ENCODE peak calls at places on chromosome 10, in seven cellular contexts. One of them, this sample, is unnamed.
A peak's percentile ranks its signal among the peaks of the same experiment; 100 is the strongest.

GRCh38 chr10:78588194-78588811 is 480.5 kb upstream of the ZMIZ1 start:
- DNase-seq in A172: no peak
- DNase-seq in Karpas-422: no peak
- DNase-seq in dorsolateral prefrontal cortex: no peak
- DNase-seq in lung: peak; percentile 47
- DNase-seq in activated naive CD4-positive, alpha-beta T cell treated with Interleukin-2 at 50 U/mL for 16 hours: no peak
- DNase-seq in nephron progenitor cell: no peak
- DNase-seq in this sample: peak; percentile 43

GRCh38 chr10:107163086-107163880 is 1.2 kb downstream of the SORCS1 start:
- DNase-seq in lung: no peak
- DNase-seq in activated naive CD4-positive, alpha-beta T cell treated with Interleukin-2 at 50 U/mL for 16 hours: no peak
- DNase-seq in A172: no peak
- DNase-seq in dorsolateral prefrontal cortex: no peak
- DNase-seq in nephron progenitor cell: no peak
- DNase-seq in Karpas-422: no peak
- DNase-seq in this sample: no peak

GRCh38 chr10:6061056-6061455 is 1.1 kb downstream of the IL2RA start:
- DNase-seq in Karpas-422: no peak
- DNase-seq in activated naive CD4-positive, alpha-beta T cell treated with Interleukin-2 at 50 U/mL for 16 hours: peak; percentile 39
- DNase-seq in nephron progenitor cell: no peak
- DNase-seq in lung: no peak
- DNase-seq in A172: no peak
- DNase-seq in dorsolateral prefrontal cortex: no peak
- DNase-seq in this sample: no peak

GRCh38 chr10:790821-791551 is 101.5 kb upstream of the DIP2C start:
- DNase-seq in Karpas-422: no peak
- DNase-seq in dorsolateral prefrontal cortex: no peak
- DNase-seq in activated naive CD4-positive, alpha-beta T cell treated with Interleukin-2 at 50 U/mL for 16 hours: no peak
- DNase-seq in lung: no peak
- DNase-seq in A172: no peak
- DNase-seq in nephron progenitor cell: no peak
- DNase-seq in this sample: peak; percentile 43

GRCh38 chr10:21497177-21497807 is 28.2 kb downstream of the SKIDA1 start:
- DNase-seq in A172: peak; percentile 86
- DNase-seq in dorsolateral prefrontal cortex: peak; percentile 84
- DNase-seq in lung: peak; percentile 93
- DNase-seq in nephron progenitor cell: peak; percentile 77
- DNase-seq in Karpas-422: no peak
- DNase-seq in activated naive CD4-positive, alpha-beta T cell treated with Interleukin-2 at 50 U/mL for 16 hours: peak; percentile 24
- DNase-seq in this sample: peak; percentile 79

GRCh38 chr10:81218307-81218706 is 656.7 kb upstream of the NRG3 start:
- DNase-seq in lung: no peak
- DNase-seq in nephron progenitor cell: no peak
- DNase-seq in dorsolateral prefrontal cortex: no peak
- DNase-seq in A172: no peak
- DNase-seq in Karpas-422: no peak
- DNase-seq in activated naive CD4-positive, alpha-beta T cell treated with Interleukin-2 at 50 U/mL for 16 hours: no peak
- DNase-seq in this sample: no peak

GRCh38 chr10:72274730-72275350 is 1.1 kb downstream of the DDIT4 start:
- DNase-seq in nephron progenitor cell: peak; percentile 47
- DNase-seq in lung: peak; percentile 66
- DNase-seq in A172: no peak
- DNase-seq in activated naive CD4-positive, alpha-beta T cell treated with Interleukin-2 at 50 U/mL for 16 hours: peak; percentile 79
- DNase-seq in Karpas-422: peak; percentile 86
- DNase-seq in dorsolateral prefrontal cortex: peak; percentile 76
- DNase-seq in this sample: peak; percentile 80

GRCh38 chr10:6838118-6838517 is 258.0 kb upstream of the PRKCQ start:
- DNase-seq in nephron progenitor cell: no peak
- DNase-seq in lung: no peak
- DNase-seq in dorsolateral prefrontal cortex: no peak
- DNase-seq in activated naive CD4-positive, alpha-beta T cell treated with Interleukin-2 at 50 U/mL for 16 hours: no peak
- DNase-seq in Karpas-422: peak; percentile 53
- DNase-seq in A172: peak; percentile 6
- DNase-seq in this sample: no peak

GRCh38 chr10:68813554-68813953 is 13.8 kb upstream of the STOX1 start:
- DNase-seq in A172: no peak
- DNase-seq in lung: no peak
- DNase-seq in dorsolateral prefrontal cortex: no peak
- DNase-seq in activated naive CD4-positive, alpha-beta T cell treated with Interleukin-2 at 50 U/mL for 16 hours: no peak
- DNase-seq in Karpas-422: no peak
- DNase-seq in nephron progenitor cell: no peak
- DNase-seq in this sample: no peak

GRCh38 chr10:1255166-1255565 is 199.0 kb downstream of the WDR37 start:
- DNase-seq in activated naive CD4-positive, alpha-beta T cell treated with Interleukin-2 at 50 U/mL for 16 hours: no peak
- DNase-seq in Karpas-422: no peak
- DNase-seq in nephron progenitor cell: no peak
- DNase-seq in dorsolateral prefrontal cortex: peak; percentile 46
- DNase-seq in lung: no peak
- DNase-seq in A172: peak; percentile 14
- DNase-seq in this sample: no peak

GRCh38 chr10:49009231-49009979 is 69.8 kb upstream of the LRRC18 start:
- DNase-seq in nephron progenitor cell: no peak
- DNase-seq in dorsolateral prefrontal cortex: no peak
- DNase-seq in A172: no peak
- DNase-seq in Karpas-422: no peak
- DNase-seq in activated naive CD4-positive, alpha-beta T cell treated with Interleukin-2 at 50 U/mL for 16 hours: no peak
- DNase-seq in lung: no peak
- DNase-seq in this sample: peak; percentile 23

GRCh38 chr10:74957199-74958084 is 131.0 kb downstream of the KAT6B start:
- DNase-seq in dorsolateral prefrontal cortex: no peak
- DNase-seq in lung: no peak
- DNase-seq in Karpas-422: no peak
- DNase-seq in A172: no peak
- DNase-seq in nephron progenitor cell: no peak
- DNase-seq in activated naive CD4-positive, alpha-beta T cell treated with Interleukin-2 at 50 U/mL for 16 hours: no peak
- DNase-seq in this sample: no peak

GRCh38 chr10:42916974-42917373 is 134.4 kb downstream of the BMS1 start:
- DNase-seq in Karpas-422: no peak
- DNase-seq in activated naive CD4-positive, alpha-beta T cell treated with Interleukin-2 at 50 U/mL for 16 hours: no peak
- DNase-seq in lung: no peak
- DNase-seq in A172: no peak
- DNase-seq in dorsolateral prefrontal cortex: no peak
- DNase-seq in nephron progenitor cell: no peak
- DNase-seq in this sample: no peak

GRCh38 chr10:13960603-13961002 is 370.1 kb downstream of the FRMD4A start:
- DNase-seq in lung: no peak
- DNase-seq in dorsolateral prefrontal cortex: no peak
- DNase-seq in A172: peak; percentile 32
- DNase-seq in Karpas-422: no peak
- DNase-seq in activated naive CD4-positive, alpha-beta T cell treated with Interleukin-2 at 50 U/mL for 16 hours: no peak
- DNase-seq in nephron progenitor cell: no peak
- DNase-seq in this sample: no peak

GRCh38 chr10:133336131-133337078 is at the start of gene CALY:
- DNase-seq in activated naive CD4-positive, alpha-beta T cell treated with Interleukin-2 at 50 U/mL for 16 hours: peak; percentile 78
- DNase-seq in lung: no peak
- DNase-seq in Karpas-422: no peak
- DNase-seq in nephron progenitor cell: peak; percentile 83
- DNase-seq in A172: no peak
- DNase-seq in dorsolateral prefrontal cortex: peak; percentile 91
- DNase-seq in this sample: peak; percentile 72

GRCh38 chr10:123451607-123452245 is 214.4 kb upstream of the GPR26 start:
- DNase-seq in nephron progenitor cell: no peak
- DNase-seq in activated naive CD4-positive, alpha-beta T cell treated with Interleukin-2 at 50 U/mL for 16 hours: no peak
- DNase-seq in lung: no peak
- DNase-seq in Karpas-422: no peak
- DNase-seq in A172: no peak
- DNase-seq in dorsolateral prefrontal cortex: no peak
- DNase-seq in this sample: no peak

GRCh38 chr10:17113346-17113745 is 16.3 kb downstream of the CUBN start:
- DNase-seq in Karpas-422: no peak
- DNase-seq in A172: no peak
- DNase-seq in dorsolateral prefrontal cortex: no peak
- DNase-seq in nephron progenitor cell: no peak
- DNase-seq in activated naive CD4-positive, alpha-beta T cell treated with Interleukin-2 at 50 U/mL for 16 hours: no peak
- DNase-seq in lung: no peak
- DNase-seq in this sample: no peak

GRCh38 chr10:52212062-52212461 is 102.0 kb upstream of the DKK1 start:
- DNase-seq in dorsolateral prefrontal cortex: no peak
- DNase-seq in Karpas-422: no peak
- DNase-seq in nephron progenitor cell: no peak
- DNase-seq in A172: no peak
- DNase-seq in lung: no peak
- DNase-seq in activated naive CD4-positive, alpha-beta T cell treated with Interleukin-2 at 50 U/mL for 16 hours: no peak
- DNase-seq in this sample: no peak

GRCh38 chr10:21194510-21194993 is 297.4 kb upstream of the NEBL start:
- DNase-seq in lung: no peak
- DNase-seq in activated naive CD4-positive, alpha-beta T cell treated with Interleukin-2 at 50 U/mL for 16 hours: no peak
- DNase-seq in A172: peak; percentile 65
- DNase-seq in dorsolateral prefrontal cortex: no peak
- DNase-seq in nephron progenitor cell: no peak
- DNase-seq in Karpas-422: no peak
- DNase-seq in this sample: no peak

GRCh38 chr10:76303682-76304316 is 872.4 kb downstream of the LRMDA start:
- DNase-seq in dorsolateral prefrontal cortex: peak; percentile 49
- DNase-seq in Karpas-422: peak; percentile 83
- DNase-seq in lung: peak; percentile 73
- DNase-seq in A172: peak; percentile 77
- DNase-seq in activated naive CD4-positive, alpha-beta T cell treated with Interleukin-2 at 50 U/mL for 16 hours: no peak
- DNase-seq in nephron progenitor cell: peak; percentile 70
- DNase-seq in this sample: peak; percentile 77

GRCh38 chr10:72695496-72695895 is 3.6 kb downstream of the MCU start:
- DNase-seq in A172: no peak
- DNase-seq in activated naive CD4-positive, alpha-beta T cell treated with Interleukin-2 at 50 U/mL for 16 hours: no peak
- DNase-seq in dorsolateral prefrontal cortex: no peak
- DNase-seq in lung: no peak
- DNase-seq in Karpas-422: no peak
- DNase-seq in nephron progenitor cell: no peak
- DNase-seq in this sample: no peak

GRCh38 chr10:99403674-99404073 is 26.8 kb downstream of the GOT1 start:
- DNase-seq in dorsolateral prefrontal cortex: peak; percentile 10
- DNase-seq in nephron progenitor cell: no peak
- DNase-seq in A172: no peak
- DNase-seq in Karpas-422: no peak
- DNase-seq in activated naive CD4-positive, alpha-beta T cell treated with Interleukin-2 at 50 U/mL for 16 hours: no peak
- DNase-seq in lung: no peak
- DNase-seq in this sample: no peak

GRCh38 chr10:11682896-11683295 is 59.3 kb upstream of the ECHDC3 start:
- DNase-seq in A172: no peak
- DNase-seq in activated naive CD4-positive, alpha-beta T cell treated with Interleukin-2 at 50 U/mL for 16 hours: no peak
- DNase-seq in nephron progenitor cell: no peak
- DNase-seq in dorsolateral prefrontal cortex: no peak
- DNase-seq in Karpas-422: peak; percentile 76
- DNase-seq in lung: no peak
- DNase-seq in this sample: no peak

GRCh38 chr10:48905311-48905710 is 34.3 kb downstream of the LRRC18 start:
- DNase-seq in dorsolateral prefrontal cortex: no peak
- DNase-seq in Karpas-422: no peak
- DNase-seq in A172: no peak
- DNase-seq in lung: no peak
- DNase-seq in activated naive CD4-positive, alpha-beta T cell treated with Interleukin-2 at 50 U/mL for 16 hours: no peak
- DNase-seq in nephron progenitor cell: no peak
- DNase-seq in this sample: peak; percentile 5

This sample was measured in ecto neural progenitor cell.